ENCODE peak calls at places on chromosomes 12 and 14, in five cellular contexts. V is epithelial cell of prostate; L is LoVo; I is stimulated activated CD4-positive, alpha-beta T cell treated with anti-CD3 and anti-CD28 coated beads, Interleukin-2, amount 100 ng/mL, for 48 hours; M is T-helper 2 cell. R is an unnamed sample.

GRCh38 chr14:73249564-73250316 is 12.4 kb downstream of the PAPLN start:
- DNase-seq in I (no peak), M (no peak), L (no peak), V (no peak), R (no peak)

GRCh38 chr14:77607741-77608302 is 8.6 kb downstream of the SPTLC2 start:
- DNase-seq in L (no peak), V (no peak), M (no peak), I (no peak), R (no peak)

GRCh38 chr12:75844985-75845384 is 186.6 kb downstream of the PHLDA1 start:
- DNase-seq in M (no peak), V (no peak), L (no peak), I (no peak), R (no peak)

GRCh38 chr14:88013750-88014349 is 8.9 kb downstream of the GPR65 start:
- DNase-seq in L (peak), M (no peak), I (no peak), V (peak), R (peak)

GRCh38 chr14:105935384-105935783 is 409.0 kb downstream of the TMEM121 start:
- DNase-seq in V (no peak), L (no peak), I (no peak), M (no peak), R (no peak)

GRCh38 chr12:119229205-119229604 is 50.5 kb downstream of the HSPB8 start:
- DNase-seq in M (no peak), I (no peak), L (no peak), V (no peak), R (no peak)

GRCh38 chr12:124557518-124558223 is 9.7 kb downstream of the NCOR2 start:
- DNase-seq in L (no peak), I (no peak), M (no peak), V (no peak), R (no peak)

GRCh38 chr12:51547606-51548005 is 43.4 kb upstream of the SCN8A start:
- DNase-seq in I (no peak), V (no peak), L (no peak), M (no peak), R (no peak)

GRCh38 chr12:75196865-75197264 is 12.8 kb downstream of the KCNC2 start:
- DNase-seq in L (peak), M (no peak), V (peak), I (no peak), R (no peak)

GRCh38 chr14:49957089-49957852 is 64.4 kb downstream of the ARF6 start:
- DNase-seq in M (no peak), I (no peak), L (no peak), V (no peak), R (no peak)

GRCh38 chr12:6323340-6323994 is 13.0 kb downstream of the PLEKHG6 start:
- DNase-seq in M (no peak), V (peak), L (peak), I (no peak), R (peak)

GRCh38 chr12:105227879-105228278 is 8.1 kb downstream of the APPL2 start:
- DNase-seq in I (no peak), V (no peak), M (no peak), L (no peak), R (no peak)

GRCh38 chr12:41514907-41515306 is 326.8 kb downstream of the PDZRN4 start:
- DNase-seq in M (no peak), V (no peak), I (no peak), L (no peak), R (no peak)

R was measured in trophoblast cell.